ENCODE peak calls at places on chromosomes 11 and 22, in five cellular contexts. One of them, this sample, is unnamed.

GRCh38 chr11:46414466-46414796 is 22.9 kb upstream of the CHRM4 start:
- DNase-seq in tibial nerve: no peak
- DNase-seq in stomach: no peak
- DNase-seq in K562: no peak
- DNase-seq in A549: no peak
- DNase-seq in this sample: no peak

GRCh38 chr11:69007978-69008381 is 5.1 kb downstream of the MRGPRF start:
- DNase-seq in A549: peak
- DNase-seq in stomach: no peak
- DNase-seq in tibial nerve: no peak
- DNase-seq in K562: no peak
- DNase-seq in this sample: no peak

GRCh38 chr22:46456818-46457163 is 80.6 kb downstream of the CELSR1 start:
- DNase-seq in A549: no peak
- DNase-seq in stomach: no peak
- DNase-seq in K562: no peak
- DNase-seq in tibial nerve: no peak
- DNase-seq in this sample: no peak

GRCh38 chr11:61008971-61009370 is 37.5 kb downstream of the CD6 start:
- DNase-seq in tibial nerve: no peak
- DNase-seq in stomach: no peak
- DNase-seq in A549: no peak
- DNase-seq in K562: no peak
- DNase-seq in this sample: no peak

GRCh38 chr11:2512431-2513407 is 67.9 kb downstream of the KCNQ1 start:
- DNase-seq in stomach: peak
- DNase-seq in A549: no peak
- DNase-seq in K562: peak
- DNase-seq in tibial nerve: no peak
- DNase-seq in this sample: no peak

GRCh38 chr11:10906521-10906920 is 48.7 kb upstream of the ZBED5 start:
- DNase-seq in tibial nerve: no peak
- DNase-seq in stomach: no peak
- DNase-seq in A549: peak
- DNase-seq in K562: no peak
- DNase-seq in this sample: no peak

GRCh38 chr11:117930668-117931330 is 1.6 kb upstream of the TMPRSS13 start:
- DNase-seq in tibial nerve: no peak
- DNase-seq in K562: no peak
- DNase-seq in stomach: no peak
- DNase-seq in A549: no peak
- DNase-seq in this sample: no peak

GRCh38 chr22:27827586-27828213 is 26.1 kb upstream of the MN1 start:
- DNase-seq in A549: no peak
- DNase-seq in stomach: no peak
- DNase-seq in tibial nerve: peak
- DNase-seq in K562: no peak
- DNase-seq in this sample: no peak

GRCh38 chr11:79274636-79275315 is 166.1 kb downstream of the TENM4 start:
- DNase-seq in A549: no peak
- DNase-seq in K562: no peak
- DNase-seq in stomach: no peak
- DNase-seq in tibial nerve: no peak
- DNase-seq in this sample: no peak

GRCh38 chr11:130599073-130599654 is 150.7 kb downstream of the ADAMTS15 start:
- DNase-seq in stomach: peak
- DNase-seq in A549: no peak
- DNase-seq in tibial nerve: peak
- DNase-seq in K562: no peak
- DNase-seq in this sample: no peak

GRCh38 chr11:118609380-118610219 is 2.2 kb downstream of the PHLDB1 start:
- DNase-seq in A549: no peak
- DNase-seq in K562: no peak
- DNase-seq in tibial nerve: no peak
- DNase-seq in stomach: peak
- DNase-seq in this sample: no peak

GRCh38 chr11:1485504-1485885 is 1.1 kb downstream of the MOB2 start:
- DNase-seq in tibial nerve: no peak
- DNase-seq in A549: no peak
- DNase-seq in stomach: no peak
- DNase-seq in K562: peak
- DNase-seq in this sample: no peak

GRCh38 chr11:31026315-31026714 is 343.2 kb downstream of the DCDC1 start:
- DNase-seq in stomach: no peak
- DNase-seq in A549: no peak
- DNase-seq in K562: no peak
- DNase-seq in tibial nerve: no peak
- DNase-seq in this sample: no peak

GRCh38 chr11:83044958-83045712 is 26.6 kb downstream of the RAB30 start:
- DNase-seq in A549: peak
- DNase-seq in tibial nerve: no peak
- DNase-seq in stomach: no peak
- DNase-seq in K562: no peak
- DNase-seq in this sample: peak

GRCh38 chr11:34655335-34656008 is 34.6 kb downstream of the EHF start:
- DNase-seq in tibial nerve: no peak
- DNase-seq in stomach: no peak
- DNase-seq in A549: peak
- DNase-seq in K562: no peak
- DNase-seq in this sample: no peak

GRCh38 chr22:38924197-38924952 is 33.0 kb upstream of the APOBEC3A start:
- DNase-seq in tibial nerve: peak
- DNase-seq in stomach: peak
- DNase-seq in A549: peak
- DNase-seq in K562: no peak
- DNase-seq in this sample: peak

GRCh38 chr11:12248330-12248729 is 129.0 kb upstream of the PARVA start:
- DNase-seq in A549: peak
- DNase-seq in tibial nerve: peak
- DNase-seq in K562: no peak
- DNase-seq in stomach: peak
- DNase-seq in this sample: no peak

GRCh38 chr11:88521354-88522310 is 184.1 kb upstream of the CTSC start:
- DNase-seq in A549: no peak
- DNase-seq in K562: no peak
- DNase-seq in tibial nerve: no peak
- DNase-seq in stomach: no peak
- DNase-seq in this sample: no peak

GRCh38 chr11:25037431-25037830 is 540.6 kb downstream of the LUZP2 start:
- DNase-seq in A549: no peak
- DNase-seq in tibial nerve: no peak
- DNase-seq in stomach: no peak
- DNase-seq in K562: no peak
- DNase-seq in this sample: no peak

GRCh38 chr11:44763111-44763820 is 36.5 kb downstream of the TSPAN18 start:
- DNase-seq in stomach: no peak
- DNase-seq in tibial nerve: no peak
- DNase-seq in A549: no peak
- DNase-seq in K562: no peak
- DNase-seq in this sample: no peak

GRCh38 chr11:62805991-62806441 is 776 bp upstream of the NXF1 start:
- DNase-seq in tibial nerve: no peak
- DNase-seq in A549: no peak
- DNase-seq in K562: peak
- DNase-seq in stomach: no peak
- DNase-seq in this sample: no peak

GRCh38 chr22:41929158-41929896 is 2.7 kb upstream of the TNFRSF13C start:
- DNase-seq in stomach: no peak
- DNase-seq in tibial nerve: no peak
- DNase-seq in A549: no peak
- DNase-seq in K562: no peak
- DNase-seq in this sample: no peak

GRCh38 chr11:16924826-16925494 is 89.3 kb downstream of the PLEKHA7 start:
- DNase-seq in stomach: peak
- DNase-seq in K562: no peak
- DNase-seq in tibial nerve: peak
- DNase-seq in A549: peak
- DNase-seq in this sample: peak

GRCh38 chr22:25572708-25573161 is 8.3 kb downstream of the GRK3 start:
- DNase-seq in A549: no peak
- DNase-seq in tibial nerve: no peak
- DNase-seq in K562: no peak
- DNase-seq in stomach: no peak
- DNase-seq in this sample: no peak

GRCh38 chr11:111541209-111542061 is 915 bp downstream of the LAYN start:
- DNase-seq in tibial nerve: no peak
- DNase-seq in stomach: no peak
- DNase-seq in A549: no peak
- DNase-seq in K562: no peak
- DNase-seq in this sample: peak

GRCh38 chr22:31079095-31079642 is 1.9 kb upstream of the SMTN start:
- DNase-seq in stomach: peak
- DNase-seq in A549: no peak
- DNase-seq in tibial nerve: no peak
- DNase-seq in K562: no peak
- DNase-seq in this sample: no peak

GRCh38 chr11:75667831-75668507 is 869 bp downstream of the MAP6 start:
- DNase-seq in A549: peak
- DNase-seq in tibial nerve: peak
- DNase-seq in stomach: peak
- DNase-seq in K562: no peak
- DNase-seq in this sample: no peak

GRCh38 chr22:30314918-30315317 is 11.8 kb downstream of the TBC1D10A start:
- DNase-seq in A549: no peak
- DNase-seq in stomach: no peak
- DNase-seq in K562: peak
- DNase-seq in tibial nerve: no peak
- DNase-seq in this sample: no peak

GRCh38 chr11:128157423-128158298 is 429.7 kb downstream of the ETS1 start:
- DNase-seq in tibial nerve: peak
- DNase-seq in A549: peak
- DNase-seq in K562: peak
- DNase-seq in stomach: no peak
- DNase-seq in this sample: no peak

GRCh38 chr11:121421149-121421906 is 30.8 kb upstream of the SORL1 start:
- DNase-seq in A549: no peak
- DNase-seq in K562: peak
- DNase-seq in tibial nerve: no peak
- DNase-seq in stomach: no peak
- DNase-seq in this sample: no peak

GRCh38 chr11:94938399-94939055 is 34.8 kb downstream of the CWC15 start:
- DNase-seq in tibial nerve: peak
- DNase-seq in K562: no peak
- DNase-seq in stomach: no peak
- DNase-seq in A549: no peak
- DNase-seq in this sample: no peak

GRCh38 chr11:70851308-70851707 is 401.1 kb downstream of the SHANK2 start:
- DNase-seq in A549: no peak
- DNase-seq in stomach: no peak
- DNase-seq in K562: no peak
- DNase-seq in tibial nerve: no peak
- DNase-seq in this sample: no peak

GRCh38 chr11:24312464-24313238 is 184.2 kb upstream of the LUZP2 start:
- DNase-seq in K562: no peak
- DNase-seq in A549: no peak
- DNase-seq in stomach: no peak
- DNase-seq in tibial nerve: no peak
- DNase-seq in this sample: no peak

DNA sequence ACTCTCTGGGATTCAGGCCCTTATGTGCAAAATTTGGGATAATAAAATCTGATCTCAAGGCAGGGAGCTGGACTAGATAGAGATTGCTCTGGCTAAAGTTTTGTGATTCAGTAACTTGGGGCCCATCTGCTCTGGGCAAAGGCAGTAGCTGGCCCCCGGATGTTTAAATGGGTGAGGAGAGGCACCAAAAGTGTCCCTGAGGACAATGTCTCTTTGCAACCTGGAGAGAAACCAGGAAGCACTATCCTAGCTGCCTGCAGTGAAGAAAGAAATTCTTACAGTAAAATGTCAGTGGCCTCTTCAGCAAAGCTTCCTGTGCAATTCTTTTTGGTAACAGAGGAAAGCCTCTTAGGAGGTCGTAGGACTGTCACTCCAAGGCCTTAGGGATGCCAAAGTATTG is 54.6 kb upstream of the BARX2 start:
- DNase-seq in K562: no peak
- DNase-seq in A549: no peak
- DNase-seq in stomach: no peak
- DNase-seq in tibial nerve: no peak
- DNase-seq in this sample: no peak
- TF ChIP-seq POLR2A in K562: no peak
- TF ChIP-seq POLR2A in A549: no peak
- TF ChIP-seq POLR2A in stomach: no peak
- TF ChIP-seq POLR2A in tibial nerve: no peak
- TF ChIP-seq POLR2A in this sample: no peak

GRCh38 chr11:72807789-72808188 is 6.4 kb upstream of the ATG16L2 start:
- DNase-seq in tibial nerve: no peak
- DNase-seq in K562: no peak
- DNase-seq in A549: no peak
- DNase-seq in stomach: no peak
- DNase-seq in this sample: no peak
- TF ChIP-seq POLR2A in tibial nerve: no peak
- TF ChIP-seq POLR2A in K562: no peak
- TF ChIP-seq POLR2A in A549: no peak
- TF ChIP-seq POLR2A in stomach: no peak
- TF ChIP-seq POLR2A in this sample: no peak

GRCh38 chr22:43440103-43440387 is 28.2 kb downstream of the MPPED1 start:
- DNase-seq in stomach: no peak
- DNase-seq in A549: no peak
- DNase-seq in tibial nerve: no peak
- DNase-seq in K562: no peak
- DNase-seq in this sample: no peak

GRCh38 chr22:43441216-43441615 is 29.4 kb downstream of the MPPED1 start:
- DNase-seq in A549: no peak
- DNase-seq in K562: no peak
- DNase-seq in tibial nerve: no peak
- DNase-seq in stomach: no peak
- DNase-seq in this sample: no peak

GRCh38 chr22:43439368-43440102 is 27.7 kb downstream of the MPPED1 start:
- DNase-seq in K562: no peak
- DNase-seq in A549: no peak
- DNase-seq in stomach: no peak
- DNase-seq in tibial nerve: no peak
- DNase-seq in this sample: no peak

GRCh38 chr22:43441751-43442150 is 29.9 kb downstream of the MPPED1 start:
- DNase-seq in A549: no peak
- DNase-seq in K562: no peak
- DNase-seq in stomach: no peak
- DNase-seq in tibial nerve: no peak
- DNase-seq in this sample: no peak

DNA sequence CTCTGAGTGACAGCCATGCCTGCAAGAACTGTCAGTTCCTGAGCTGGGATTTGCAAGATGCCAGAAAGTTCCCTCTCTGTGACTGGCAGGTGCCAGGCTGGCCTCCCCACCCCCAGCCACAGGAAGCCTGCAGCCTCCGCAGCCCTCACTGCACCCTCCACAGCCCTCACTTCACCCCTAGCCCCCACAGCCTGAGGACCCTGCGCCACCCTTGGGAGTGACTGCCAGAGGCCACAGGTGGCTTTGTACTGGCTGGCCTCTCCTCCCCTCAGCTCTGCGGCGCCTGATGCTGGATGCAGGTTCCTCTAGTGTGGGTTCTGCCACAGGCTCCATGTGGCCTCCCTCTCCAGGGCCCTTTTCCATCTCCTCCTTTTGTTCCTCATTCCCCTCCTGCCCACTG is 28.7 kb downstream of the MPPED1 start:
- DNase-seq in stomach: no peak
- DNase-seq in A549: no peak
- DNase-seq in tibial nerve: no peak
- DNase-seq in K562: no peak
- DNase-seq in this sample: no peak
- TF ChIP-seq POLR2A in stomach: no peak
- TF ChIP-seq POLR2A in A549: no peak
- TF ChIP-seq POLR2A in tibial nerve: no peak
- TF ChIP-seq POLR2A in K562: no peak
- TF ChIP-seq POLR2A in this sample: no peak

GRCh38 chr22:20393705-20394476 is at the start of gene ZNF74:
- DNase-seq in K562: peak
- DNase-seq in tibial nerve: peak
- DNase-seq in stomach: peak
- DNase-seq in A549: peak
- DNase-seq in this sample: peak
- TF ChIP-seq POLR2A in K562: no peak
- TF ChIP-seq POLR2A in tibial nerve: no peak
- TF ChIP-seq POLR2A in stomach: no peak
- TF ChIP-seq POLR2A in A549: peak
- TF ChIP-seq POLR2A in this sample: peak

This sample was measured in H54.